ENCODE peak calls at places on chromosomes 16 and 17, in four cellular contexts. Y, M, N and E are unnamed samples.

GRCh38 chr16:30637952-30638351 is 12.8 kb upstream of the PRR14 start:
- DNase-seq in Y (no peak), M (no peak), N (peak; percentile 69), E (no peak)

GRCh38 chr16:12252616-12253015 is 276.1 kb downstream of the SNX29 start:
- DNase-seq in Y (no peak), M (no peak), N (no peak), E (no peak)

GRCh38 chr16:85302018-85302847 is 190.0 kb upstream of the CIBAR2 start:
- DNase-seq in Y (no peak), M (no peak), N (no peak), E (no peak)

GRCh38 chr16:6548507-6548906 is 784.1 kb upstream of the RBFOX1 start:
- DNase-seq in Y (no peak), M (no peak), N (no peak), E (no peak)

GRCh38 chr16:84228321-84228838 is 11.4 kb downstream of the KCNG4 start:
- DNase-seq in Y (peak; percentile 92), M (peak; percentile 73), N (peak; percentile 92), E (peak; percentile 10)

GRCh38 chr16:86951831-86952598 is 365.2 kb downstream of the C16orf95 start:
- DNase-seq in Y (peak; percentile 49), M (peak; percentile 94), N (peak; percentile 100), E (no peak)

GRCh38 chr17:75013077-75013391 is 564 bp downstream of the MRPL58 start:
- DNase-seq in Y (no peak), M (no peak), N (no peak), E (peak; percentile 68)

GRCh38 chr17:58377005-58377660 is 25.1 kb upstream of the SUPT4H1 start:
- DNase-seq in Y (no peak), M (no peak), N (no peak), E (no peak)

GRCh38 chr16:19366384-19366783 is 51.3 kb upstream of the TMC5 start:
- DNase-seq in Y (no peak), M (no peak), N (no peak), E (no peak)

GRCh38 chr17:72754513-72754912 is 338.0 kb downstream of the SLC39A11 start:
- DNase-seq in Y (no peak), M (no peak), N (peak; percentile 4), E (no peak)

GRCh38 chr16:4660454-4661007 is 32.8 kb upstream of the NUDT16L1 start:
- DNase-seq in Y (peak; percentile 73), M (peak; percentile 14), N (peak; percentile 66), E (peak; percentile 28)

GRCh38 chr17:80109713-80110446 is 8.5 kb downstream of the GAA start:
- DNase-seq in Y (no peak), M (no peak), N (no peak), E (no peak)

GRCh38 chr16:69476920-69477418 is 52.5 kb downstream of the CYB5B start:
- DNase-seq in Y (no peak), M (peak; percentile 46), N (peak; percentile 74), E (no peak)